ENCODE peak calls at places on chromosomes 13 and 19, in four cellular contexts. U, X, O and N are unnamed samples.

GRCh38 chr19:2982983-2983350 is 5.6 kb downstream of the TLE6 start:
- DNase-seq in X (no peak), O (no peak), U (no peak), N (no peak)

GRCh38 chr19:16416996-16417395 is 54.8 kb downstream of the EPS15L1 start:
- DNase-seq in U (no peak), X (no peak), O (no peak), N (no peak)

GRCh38 chr19:6677924-6678689 is 8.1 kb upstream of the TNFSF14 start:
- DNase-seq in O (peak), X (no peak), U (no peak), N (peak)

GRCh38 chr19:55539082-55539715 is 2.3 kb upstream of the SBK2 start:
- DNase-seq in O (no peak), U (no peak), X (no peak), N (no peak)

GRCh38 chr19:3606690-3607289 is at the start of gene TBXA2R:
- DNase-seq in O (no peak), U (peak), X (peak), N (peak)

GRCh38 chr19:38705197-38706019 is 38.9 kb downstream of the CAPN12 start:
- DNase-seq in X (no peak), U (no peak), O (no peak), N (no peak)

GRCh38 chr19:6125571-6125989 is 9.9 kb upstream of the ACSBG2 start:
- DNase-seq in O (no peak), U (peak), X (no peak), N (peak)

GRCh38 chr19:5891938-5892771 is 11.4 kb downstream of the NDUFA11 start:
- DNase-seq in U (no peak), O (peak), X (no peak), N (peak)

GRCh38 chr13:99085139-99085845 is 107.4 kb upstream of the DOCK9 start:
- DNase-seq in O (no peak), X (no peak), U (no peak), N (peak)

GRCh38 chr13:44237276-44237767 is 136.3 kb upstream of the SERP2 start:
- DNase-seq in X (peak), O (no peak), U (no peak), N (no peak)

GRCh38 chr13:27203854-27204253 is 32.2 kb upstream of the USP12 start:
- DNase-seq in X (no peak), O (no peak), U (no peak), N (peak)

GRCh38 chr19:44772969-44773368 is 4.7 kb upstream of the CBLC start:
- DNase-seq in U (no peak), O (no peak), X (no peak), N (no peak)

GRCh38 chr19:33517922-33518321 is 3.7 kb downstream of the PEPD start:
- DNase-seq in U (no peak), X (no peak), O (no peak), N (no peak)

GRCh38 chr13:26280822-26281221 is 26.9 kb downstream of the CDK8 start:
- DNase-seq in O (no peak), X (no peak), U (no peak), N (peak)

GRCh38 chr13:111117289-111117688 is 2.2 kb downstream of the ARHGEF7 start:
- DNase-seq in U (no peak), X (no peak), O (no peak), N (no peak)

GRCh38 chr13:79637086-79637763 is 156.3 kb downstream of the NDFIP2 start:
- DNase-seq in U (no peak), O (no peak), X (no peak), N (no peak)

GRCh38 chr19:4597975-4598671 is 38.6 kb upstream of the SEMA6B start:
- DNase-seq in U (no peak), O (peak), X (peak), N (peak)

GRCh38 chr13:111245781-111246384 is 74.6 kb upstream of the TEX29 start:
- DNase-seq in U (no peak), X (no peak), O (no peak), N (no peak)

GRCh38 chr13:77300176-77301141 is 26.4 kb downstream of the MYCBP2 start:
- DNase-seq in X (no peak), U (no peak), O (no peak), N (peak)

GRCh38 chr13:48539550-48539949 is 6.7 kb upstream of the RCBTB2 start:
- DNase-seq in X (no peak), U (no peak), O (no peak), N (no peak)

GRCh38 chr19:45640849-45641273 is 1.7 kb upstream of the EML2 start:
- DNase-seq in U (no peak), X (no peak), O (no peak), N (peak)

GRCh38 chr13:66994097-66994496 is 236.0 kb downstream of the PCDH9 start:
- DNase-seq in U (no peak), O (peak), X (no peak), N (peak)

GRCh38 chr13:38283346-38283745 is 66.3 kb upstream of the UFM1 start:
- DNase-seq in X (no peak), U (no peak), O (no peak), N (no peak)

GRCh38 chr19:38538793-38539528 is 78.8 kb downstream of the MAP4K1 start:
- DNase-seq in X (no peak), U (no peak), O (no peak), N (no peak)